ENCODE peak calls at places on chromosomes 11 and 22, in six cellular contexts. P is cardiac muscle cell, O is upper lobe of right lung, Z is transverse colon, C is SK-N-SH, A is astrocyte. X is an unnamed sample.

GRCh38 chr22:45548991-45549736 is 46.5 kb downstream of the FBLN1 start:
- DNase-seq in P (peak; percentile 89), O (no peak), Z (peak; percentile 54), C (no peak), A (peak; percentile 90), X (peak; percentile 54)

GRCh38 chr11:92504004-92504403 is 279.4 kb downstream of the FAT3 start:
- DNase-seq in P (no peak), O (no peak), Z (no peak), C (no peak), A (no peak), X (no peak)

GRCh38 chr11:65539401-65540289 is 14.8 kb downstream of the SCYL1 start:
- DNase-seq in P (no peak), O (no peak), Z (peak; percentile 89), C (peak; percentile 88), A (no peak), X (peak; percentile 73)

GRCh38 chr22:48044484-48045060 is 1282.1 kb downstream of the TBC1D22A start:
- DNase-seq in P (no peak), O (no peak), Z (no peak), C (no peak), A (no peak), X (no peak)

GRCh38 chr22:45931042-45931441 is 45.9 kb downstream of the WNT7B start:
- DNase-seq in P (no peak), O (no peak), Z (no peak), C (no peak), A (no peak), X (no peak)

GRCh38 chr11:8221025-8221723 is 42.5 kb downstream of the LMO1 start:
- DNase-seq in P (no peak), O (peak; percentile 51), Z (no peak), C (no peak), A (no peak), X (no peak)

GRCh38 chr11:106477776-106478175 is 400.3 kb downstream of the AASDHPPT start:
- DNase-seq in P (peak; percentile 51), O (no peak), Z (no peak), C (no peak), A (no peak), X (no peak)

GRCh38 chr22:35754761-35755160 is 37.1 kb downstream of the APOL5 start:
- DNase-seq in P (no peak), O (no peak), Z (no peak), C (no peak), A (no peak), X (no peak)

GRCh38 chr11:123480290-123480815 is 50.3 kb downstream of the GRAMD1B start:
- DNase-seq in P (no peak), O (no peak), Z (no peak), C (no peak), A (no peak), X (no peak)

DNA sequence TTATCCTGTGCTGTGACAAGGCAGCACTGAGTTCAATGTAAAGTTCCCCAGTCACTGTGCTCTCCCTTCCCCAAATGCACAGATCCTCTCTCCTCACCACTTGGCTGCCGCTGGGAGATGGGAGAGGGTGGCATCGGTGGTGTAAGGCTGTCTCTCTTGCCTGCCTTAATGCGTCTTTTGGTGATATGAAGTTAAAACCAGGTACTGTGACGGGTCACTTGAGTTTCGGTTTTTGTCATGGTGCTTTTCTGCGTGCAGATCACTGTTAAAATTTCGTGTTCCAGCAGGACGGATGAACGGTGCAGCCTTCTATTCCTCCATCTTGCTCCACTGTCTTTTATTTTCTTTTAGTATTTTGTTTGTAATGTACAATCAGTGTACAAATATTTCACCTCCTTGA is 18.6 kb downstream of the GLB1L2 start:
- DNase-seq in P (no peak), O (no peak), Z (no peak), C (no peak), A (no peak), X (no peak)
- H3K27ac ChIP-seq in P (no peak overlapping the region), O (no peak overlapping the region), Z (no peak overlapping the region), C (no peak overlapping the region), A (no peak overlapping the region), X (no peak overlapping the region)

DNA sequence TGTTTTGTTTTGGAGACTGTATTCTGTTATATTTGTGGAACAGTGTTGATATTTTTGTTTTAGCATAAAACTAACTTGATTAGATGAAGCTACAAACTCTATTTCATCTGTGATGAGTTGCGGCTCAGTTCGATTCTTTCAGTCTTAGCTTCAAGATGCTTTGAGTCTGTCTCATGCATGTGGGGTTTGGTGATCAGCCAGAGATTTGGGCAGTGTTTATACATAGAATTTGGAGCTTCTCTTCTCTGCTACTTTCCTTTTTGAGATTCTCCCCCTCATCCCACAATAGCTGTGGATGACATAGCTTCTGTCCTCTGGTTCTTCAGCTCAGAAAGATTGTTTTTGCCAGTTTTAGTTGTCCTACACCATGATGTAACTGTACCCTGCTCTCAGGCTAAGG is 90.4 kb downstream of the ARHGAP20 start:
- DNase-seq in P (peak; percentile 12), O (no peak), Z (no peak), C (no peak), A (peak; percentile 19), X (no peak)
- H3K27ac ChIP-seq in P (no peak overlapping the region), O (no peak overlapping the region), Z (no peak overlapping the region), C (no peak overlapping the region), A (no peak overlapping the region), X (no peak overlapping the region)

GRCh38 chr11:125401746-125402145 is 94.3 kb downstream of the FEZ1 start:
- DNase-seq in P (peak; percentile 44), O (no peak), Z (no peak), C (no peak), A (no peak), X (no peak)

GRCh38 chr11:125402436-125402835 is 93.6 kb downstream of the FEZ1 start:
- DNase-seq in P (peak; percentile 47), O (no peak), Z (no peak), C (no peak), A (peak; percentile 65), X (no peak)

GRCh38 chr11:125407046-125407445 is 89.0 kb downstream of the FEZ1 start:
- DNase-seq in P (no peak), O (no peak), Z (no peak), C (no peak), A (no peak), X (no peak)

GRCh38 chr11:125404136-125404810 is 91.8 kb downstream of the FEZ1 start:
- DNase-seq in P (no peak), O (no peak), Z (no peak), C (no peak), A (no peak), X (no peak)

DNA sequence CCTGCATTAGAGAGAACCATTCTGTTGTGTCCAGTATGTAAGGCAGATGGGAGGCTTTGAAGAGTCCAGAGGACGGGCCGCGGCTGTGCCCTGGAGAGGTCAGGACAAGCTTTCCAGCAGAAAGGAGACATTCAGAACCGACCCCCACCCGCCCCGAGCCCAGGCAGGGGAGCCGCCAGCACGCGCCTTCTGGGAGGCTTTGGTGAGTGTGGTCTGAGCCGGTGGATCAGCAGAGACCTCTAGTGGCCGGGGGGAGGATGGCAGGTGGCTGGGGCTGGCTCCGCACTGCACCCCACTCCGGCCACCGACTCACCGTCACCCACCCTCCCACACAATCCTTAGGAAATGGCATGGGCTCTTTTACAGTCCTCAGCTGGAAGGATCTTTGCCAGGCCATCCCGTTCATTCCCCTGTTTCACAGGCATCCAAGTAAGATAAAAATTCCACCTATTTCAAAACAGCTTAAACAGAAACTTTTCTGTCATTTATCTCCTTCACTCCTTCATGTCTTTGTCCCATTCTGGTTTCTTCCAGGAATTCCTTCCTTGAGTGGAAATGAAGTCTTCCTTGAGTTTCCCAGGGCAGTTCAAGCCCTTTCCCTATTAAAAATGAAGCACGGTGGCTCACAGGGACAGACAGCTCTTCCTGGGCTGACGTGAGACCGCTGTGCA is 91.1 kb downstream of the FEZ1 start:
- DNase-seq in P (peak; percentile 66), O (peak; percentile 85), Z (peak; percentile 63), C (peak; percentile 91), A (no peak), X (peak; percentile 84)
- H3K27ac ChIP-seq in P (no peak overlapping the region), O (peak overlapping the region; percentile 56), Z (no peak overlapping the region), C (no peak overlapping the region), A (no peak overlapping the region), X (no peak overlapping the region)

GRCh38 chr11:76665172-76665571 is 5.4 kb downstream of the LRRC32 start:
- DNase-seq in P (no peak), O (peak; percentile 30), Z (peak; percentile 8), C (peak; percentile 11), A (no peak), X (no peak)
- H3K27ac ChIP-seq in P (no peak overlapping the region), O (peak overlapping the region; percentile 51), Z (peak overlapping the region; percentile 26), C (no peak overlapping the region), A (no peak overlapping the region), X (no peak overlapping the region)

X was measured in Peyer's patch.